ENCODE peak calls at places on chromosome 12, in seven cellular contexts. U, J, M, Y, S, K and T are unnamed samples.

GRCh38 chr12:94169495-94169894 is 21.1 kb downstream of the PLXNC1 start:
- DNase-seq in U (no peak), J (no peak), M (no peak), Y (no peak), S (no peak), K (no peak), T (no peak)

GRCh38 chr12:132152921-132153321 is 8.7 kb downstream of the NOC4L start:
- DNase-seq in U (no peak), J (no peak), M (peak; percentile 14), Y (no peak), S (peak; percentile 13), K (no peak), T (peak; percentile 33)

GRCh38 chr12:83945871-83946270 is 966.7 kb downstream of the SLC6A15 start:
- DNase-seq in U (no peak), J (no peak), M (no peak), Y (no peak), S (no peak), K (no peak), T (no peak)

GRCh38 chr12:94817695-94818075 is 167.3 kb upstream of the TMCC3 start:
- DNase-seq in U (no peak), J (no peak), M (no peak), Y (no peak), S (no peak), K (no peak), T (no peak)

GRCh38 chr12:71219224-71219623 is 61.4 kb upstream of the TSPAN8 start:
- DNase-seq in U (no peak), J (no peak), M (no peak), Y (no peak), S (no peak), K (no peak), T (no peak)

GRCh38 chr12:102917026-102917787 is at the start of gene PAH:
- DNase-seq in U (peak; percentile 82), J (no peak), M (peak; percentile 29), Y (no peak), S (no peak), K (no peak), T (no peak)

GRCh38 chr12:51240971-51241370 is 2.3 kb downstream of the DAZAP2 start:
- DNase-seq in U (no peak), J (no peak), M (no peak), Y (no peak), S (no peak), K (no peak), T (no peak)

GRCh38 chr12:93226356-93226755 is 151.4 kb upstream of the NUDT4 start:
- DNase-seq in U (no peak), J (no peak), M (no peak), Y (no peak), S (no peak), K (no peak), T (no peak)

GRCh38 chr12:93595336-93595735 is 22.9 kb downstream of the SOCS2 start:
- DNase-seq in U (no peak), J (no peak), M (no peak), Y (no peak), S (no peak), K (no peak), T (no peak)

GRCh38 chr12:109773384-109774011 is 59.7 kb downstream of the TRPV4 start:
- DNase-seq in U (peak; percentile 82), J (peak; percentile 34), M (peak; percentile 52), Y (no peak), S (no peak), K (no peak), T (no peak)

GRCh38 chr12:53499261-53500118 is at the start of gene MAP3K12:
- DNase-seq in U (peak; percentile 93), J (peak; percentile 56), M (peak; percentile 75), Y (peak; percentile 80), S (peak; percentile 46), K (no peak), T (peak; percentile 61)

GRCh38 chr12:115443351-115443938 is 759.5 kb upstream of the TBX3 start:
- DNase-seq in U (no peak), J (no peak), M (no peak), Y (no peak), S (no peak), K (no peak), T (no peak)

GRCh38 chr12:31263661-31264060 is 62.3 kb downstream of the SINHCAF start:
- DNase-seq in U (no peak), J (no peak), M (no peak), Y (no peak), S (no peak), K (no peak), T (no peak)

GRCh38 chr12:116710367-116710766 is 27.5 kb downstream of the SPRING1 start:
- DNase-seq in U (no peak), J (peak; percentile 56), M (no peak), Y (no peak), S (no peak), K (no peak), T (no peak)

GRCh38 chr12:126051611-126052107 is 986.4 kb downstream of the AACS start:
- DNase-seq in U (no peak), J (no peak), M (no peak), Y (no peak), S (no peak), K (no peak), T (no peak)
- TF ChIP-seq CTCF in U (no peak), J (no peak), M (no peak), Y (no peak), S (no peak), K (no peak), T (no peak)

GRCh38 chr12:3661028-3661427 is 91.9 kb downstream of the CRACR2A start:
- DNase-seq in U (no peak), J (no peak), M (no peak), Y (no peak), S (no peak), K (no peak), T (no peak)

GRCh38 chr12:3651585-3652424 is 101.1 kb downstream of the CRACR2A start:
- DNase-seq in U (peak; percentile 54), J (no peak), M (no peak), Y (no peak), S (no peak), K (no peak), T (no peak)

GRCh38 chr12:3656946-3657622 is 95.8 kb downstream of the CRACR2A start:
- DNase-seq in U (no peak), J (no peak), M (no peak), Y (no peak), S (no peak), K (no peak), T (no peak)

GRCh38 chr12:3658327-3659163 is 94.4 kb downstream of the CRACR2A start:
- DNase-seq in U (no peak), J (no peak), M (peak; percentile 40), Y (no peak), S (no peak), K (no peak), T (no peak)

GRCh38 chr12:3655331-3655900 is 97.5 kb downstream of the CRACR2A start:
- DNase-seq in U (peak; percentile 56), J (no peak), M (no peak), Y (no peak), S (no peak), K (no peak), T (no peak)
- TF ChIP-seq CTCF in U (no peak), J (peak; percentile 36), M (no peak), Y (no peak), S (peak; percentile 15), K (peak; percentile 51), T (peak; percentile 17)

GRCh38 chr12:7059780-7060179 is 738 bp upstream of the C1S start:
- DNase-seq in U (no peak), J (no peak), M (no peak), Y (no peak), S (no peak), K (no peak), T (no peak)

GRCh38 chr12:7061138-7061537 is 620 bp downstream of the C1S start:
- DNase-seq in U (peak; percentile 82), J (no peak), M (no peak), Y (no peak), S (no peak), K (no peak), T (no peak)

GRCh38 chr12:7061596-7061995 is 1.1 kb downstream of the C1S start:
- DNase-seq in U (peak; percentile 82), J (no peak), M (no peak), Y (no peak), S (no peak), K (no peak), T (no peak)

GRCh38 chr12:7058850-7059249 is 1.7 kb upstream of the C1S start:
- DNase-seq in U (no peak), J (no peak), M (no peak), Y (no peak), S (no peak), K (no peak), T (no peak)

DNA sequence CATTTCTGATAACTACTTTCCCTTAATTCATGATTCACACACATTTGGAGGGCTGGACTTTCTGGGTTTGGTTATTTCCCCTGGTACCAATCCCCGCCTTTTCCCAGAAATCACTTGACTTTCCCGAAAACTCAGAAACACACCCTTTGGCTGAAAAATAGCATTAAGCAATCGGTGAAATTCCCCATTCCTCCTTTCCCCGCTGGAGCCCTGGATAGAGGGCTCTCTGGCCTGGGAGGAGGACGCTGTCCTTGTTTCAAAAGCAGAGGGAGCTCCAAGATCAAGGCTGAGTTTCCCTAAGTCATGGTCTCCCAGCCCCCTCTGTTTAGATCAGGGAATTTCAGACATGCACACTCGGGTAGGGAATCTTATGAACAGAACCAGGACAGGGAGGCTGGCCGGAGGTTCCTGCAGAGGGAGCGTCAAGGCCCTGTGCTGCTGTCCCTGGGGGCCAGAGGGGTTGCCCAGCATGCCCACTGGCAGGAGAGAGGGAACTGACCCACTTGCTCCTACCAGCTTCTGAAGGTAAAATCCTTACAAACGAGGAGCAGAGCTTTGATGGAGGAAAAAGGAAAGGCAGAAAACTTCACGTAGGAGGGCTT is at the start of gene C1S:
- DNase-seq in U (peak; percentile 91), J (no peak), M (no peak), Y (peak; percentile 88), S (no peak), K (no peak), T (no peak)
- TF ChIP-seq CTCF in U (no peak), J (no peak), M (no peak), Y (peak; percentile 95), S (no peak), K (peak; percentile 44), T (no peak)

DNA sequence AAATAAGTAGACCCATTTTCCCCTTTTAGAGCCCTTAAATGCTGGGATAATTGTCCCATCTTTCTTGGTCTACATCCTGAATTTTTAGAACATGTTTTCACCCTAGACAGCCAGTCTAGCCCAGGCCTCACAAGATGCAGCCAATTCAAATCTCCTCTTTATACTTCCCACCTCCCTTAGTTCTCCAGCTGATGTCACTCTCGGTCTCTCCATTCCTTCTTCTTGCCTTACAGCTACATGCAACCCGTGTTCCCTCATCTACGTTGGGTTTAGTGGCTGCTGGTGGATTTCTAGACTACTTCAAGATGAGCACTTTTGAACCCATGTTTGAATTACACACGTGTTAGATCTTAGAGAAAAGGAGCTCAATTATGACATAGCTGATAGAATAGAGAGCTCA is 132.0 kb downstream of the PPM1H start:
- DNase-seq in U (no peak), J (no peak), M (no peak), Y (no peak), S (no peak), K (no peak), T (no peak)
- TF ChIP-seq CTCF in U (no peak), J (no peak), M (no peak), Y (no peak), S (no peak), K (no peak), T (no peak)

DNA sequence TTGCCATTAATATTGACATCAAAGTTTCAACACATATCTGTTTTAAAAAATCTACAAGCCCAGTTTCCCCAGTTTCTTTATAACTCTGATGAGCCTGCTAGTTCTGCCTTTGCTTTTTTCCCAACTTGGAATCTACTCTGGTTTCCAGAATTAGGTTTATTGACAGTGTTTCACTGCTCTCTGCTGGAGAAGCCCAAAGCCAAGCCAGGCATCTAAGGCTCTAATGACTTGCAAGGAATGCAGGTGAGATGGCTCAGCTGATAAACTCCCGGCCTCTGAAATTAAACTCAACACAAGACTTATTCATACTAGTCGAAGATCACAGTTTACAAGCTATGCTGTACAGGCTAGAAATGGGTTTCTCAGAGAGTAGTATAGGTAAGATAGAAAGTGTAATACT is 54.3 kb downstream of the HMGA2 start:
- DNase-seq in U (no peak), J (no peak), M (no peak), Y (no peak), S (no peak), K (no peak), T (no peak)
- TF ChIP-seq CTCF in U (no peak), J (no peak), M (no peak), Y (peak; percentile 8), S (no peak), K (no peak), T (no peak)